ENCODE peak calls at places on chromosomes 16 and 17, in ten cellular contexts. V is IMR-90, L is upper lobe of left lung, B is transverse colon, X is testis, T is stomach, A is adrenal gland, Q is tibial nerve, I is breast epithelium, P is ovary. E is an unnamed sample.

GRCh38 chr16:90046971-90047713 is 27.9 kb upstream of the DBNDD1 start:
- DNase-seq in V (peak; percentile 58), L (peak; percentile 82), B (peak; percentile 54), X (peak; percentile 95), T (peak; percentile 80), A (peak; percentile 86), Q (peak; percentile 74), I (no peak), P (peak; percentile 96), E (peak; percentile 90)

GRCh38 chr17:61632826-61633225 is 41.8 kb upstream of the NACA2 start:
- DNase-seq in V (no peak), L (no peak), B (no peak), X (no peak), T (no peak), A (no peak), Q (no peak), I (no peak), P (no peak), E (no peak)

GRCh38 chr17:44324092-44324570 is 492 bp downstream of the SLC25A39 start:
- DNase-seq in V (no peak), L (no peak), B (peak; percentile 35), X (no peak), T (no peak), A (no peak), Q (no peak), I (no peak), P (no peak), E (no peak)

GRCh38 chr17:75289832-75290337 is 652 bp upstream of the SLC25A19 start:
- DNase-seq in V (peak; percentile 60), L (no peak), B (peak; percentile 79), X (peak; percentile 75), T (peak; percentile 67), A (peak; percentile 80), Q (peak; percentile 54), I (no peak), P (peak; percentile 55), E (peak; percentile 84)

GRCh38 chr16:30010817-30011504 is at the start of gene DOC2A:
- DNase-seq in V (no peak), L (peak; percentile 87), B (no peak), X (no peak), T (no peak), A (no peak), Q (no peak), I (no peak), P (no peak), E (no peak)

GRCh38 chr17:8100149-8100548 is 12.6 kb upstream of the ALOX12B start:
- DNase-seq in V (no peak), L (no peak), B (no peak), X (no peak), T (no peak), A (no peak), Q (no peak), I (no peak), P (no peak), E (no peak)

GRCh38 chr17:7408863-7409262 is 1.2 kb downstream of the NLGN2 start:
- DNase-seq in V (no peak), L (peak; percentile 72), B (no peak), X (no peak), T (no peak), A (no peak), Q (no peak), I (no peak), P (no peak), E (no peak)

GRCh38 chr16:50251375-50252081 is 14.8 kb upstream of the ADCY7 start:
- DNase-seq in V (peak; percentile 91), L (peak; percentile 69), B (no peak), X (no peak), T (no peak), A (no peak), Q (no peak), I (no peak), P (no peak), E (no peak)

GRCh38 chr16:88461291-88462269 is 8.5 kb downstream of the ZFPM1 start:
- DNase-seq in V (no peak), L (no peak), B (no peak), X (peak; percentile 68), T (peak; percentile 61), A (peak; percentile 61), Q (no peak), I (no peak), P (no peak), E (no peak)

GRCh38 chr17:82157046-82158035 is 55.3 kb downstream of the CCDC57 start:
- DNase-seq in V (no peak), L (peak; percentile 74), B (no peak), X (no peak), T (no peak), A (no peak), Q (no peak), I (no peak), P (no peak), E (no peak)

GRCh38 chr17:42796066-42796758 is 2.3 kb downstream of the COA3 start:
- DNase-seq in V (no peak), L (peak; percentile 61), B (no peak), X (no peak), T (no peak), A (no peak), Q (no peak), I (no peak), P (no peak), E (no peak)

GRCh38 chr17:42798011-42798382 is 507 bp downstream of the COA3 start:
- DNase-seq in V (no peak), L (no peak), B (no peak), X (no peak), T (no peak), A (no peak), Q (no peak), I (no peak), P (no peak), E (no peak)

GRCh38 chr17:42797067-42798007 is 1.2 kb downstream of the COA3 start:
- DNase-seq in V (no peak), L (no peak), B (peak; percentile 71), X (no peak), T (peak; percentile 56), A (no peak), Q (no peak), I (no peak), P (no peak), E (no peak)

GRCh38 chr17:42795465-42795864 is 3.0 kb downstream of the COA3 start:
- DNase-seq in V (no peak), L (no peak), B (peak; percentile 39), X (no peak), T (no peak), A (no peak), Q (no peak), I (no peak), P (no peak), E (no peak)

GRCh38 chr17:42798383-42799380 is at the start of the genes CNTD1 and COA3:
- DNase-seq in V (peak; percentile 80), L (peak; percentile 96), B (peak; percentile 91), X (peak; percentile 92), T (peak; percentile 88), A (peak; percentile 91), Q (peak; percentile 66), I (peak; percentile 79), P (peak; percentile 89), E (peak; percentile 92)
- TF ChIP-seq POLR2A in V (no peak), L (no peak), B (peak; percentile 69), X (no peak), T (no peak), A (no peak), Q (no peak), I (no peak), P (no peak), E (no peak)

DNA sequence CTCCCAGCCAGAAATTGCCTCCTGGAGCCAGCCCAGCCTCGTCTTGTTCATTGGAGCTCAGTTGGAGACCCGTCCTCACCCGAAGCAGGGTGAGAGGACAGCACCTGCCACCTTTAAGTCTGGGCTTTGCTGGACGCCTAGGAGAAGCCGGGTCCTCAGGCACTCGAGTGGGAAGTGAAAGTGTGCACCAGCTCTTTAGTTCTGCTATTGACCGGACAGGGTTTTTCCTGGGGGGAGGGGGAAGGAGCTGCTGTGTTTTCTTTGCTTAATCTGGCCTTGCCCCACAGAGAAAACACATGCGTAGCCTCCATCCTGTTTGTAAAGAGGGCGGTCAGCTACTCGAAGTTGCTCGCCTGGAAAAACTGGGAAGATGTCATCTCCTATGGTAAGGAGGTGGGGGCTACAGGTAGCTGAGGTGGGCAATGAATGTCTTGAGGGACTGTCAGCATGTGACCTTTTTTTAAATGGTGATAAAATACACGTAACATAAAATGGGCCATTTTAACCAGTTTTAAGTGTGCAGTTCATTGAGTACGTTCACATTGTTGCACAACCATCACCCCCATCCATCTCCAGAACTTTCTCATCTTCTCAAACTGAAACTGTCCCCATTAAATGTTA is 34.4 kb downstream of the CMIP start:
- DNase-seq in V (no peak), L (no peak), B (peak; percentile 73), X (peak; percentile 44), T (peak; percentile 75), A (peak; percentile 66), Q (no peak), I (no peak), P (no peak), E (no peak)
- TF ChIP-seq POLR2A in V (no peak), L (no peak), B (no peak), X (no peak), T (no peak), A (no peak), Q (no peak), I (no peak), P (no peak), E (no peak)

GRCh38 chr16:79844603-79845002 is 244.1 kb upstream of the MAF start:
- DNase-seq in V (no peak), L (no peak), B (no peak), X (no peak), T (no peak), A (no peak), Q (no peak), I (no peak), P (no peak), E (no peak)

GRCh38 chr16:79847569-79847968 is 247.0 kb upstream of the MAF start:
- DNase-seq in V (no peak), L (no peak), B (no peak), X (no peak), T (no peak), A (no peak), Q (no peak), I (no peak), P (no peak), E (no peak)

GRCh38 chr16:79845006-79845733 is 244.6 kb upstream of the MAF start:
- DNase-seq in V (no peak), L (no peak), B (no peak), X (no peak), T (no peak), A (no peak), Q (no peak), I (no peak), P (no peak), E (no peak)

GRCh38 chr16:79847101-79847500 is 246.6 kb upstream of the MAF start:
- DNase-seq in V (no peak), L (no peak), B (no peak), X (no peak), T (peak; percentile 39), A (no peak), Q (no peak), I (no peak), P (no peak), E (no peak)

GRCh38 chr16:79845734-79846135 is 245.2 kb upstream of the MAF start:
- DNase-seq in V (no peak), L (no peak), B (no peak), X (no peak), T (no peak), A (no peak), Q (no peak), I (no peak), P (no peak), E (no peak)
- TF ChIP-seq POLR2A in V (no peak), L (no peak), B (no peak), X (no peak), T (no peak), A (no peak), Q (no peak), I (no peak), P (no peak), E (no peak)

GRCh38 chr17:40068917-40069750 is 6.4 kb downstream of the THRA start:
- DNase-seq in V (peak; percentile 84), L (peak; percentile 81), B (peak; percentile 87), X (peak; percentile 96), T (peak; percentile 93), A (peak; percentile 94), Q (peak; percentile 93), I (peak; percentile 83), P (peak; percentile 96), E (peak; percentile 99)
- TF ChIP-seq POLR2A in V (no peak), L (peak; percentile 34), B (peak; percentile 18), X (no peak), T (no peak), A (no peak), Q (peak; percentile 32), I (no peak), P (peak; percentile 37), E (no peak)